ENCODE peak calls at places on chromosome 21, in nine cellular contexts. C is gastrocnemius medialis, J is NB4, R is IMR-90, W is HepG2, Y is heart left ventricle, V is sigmoid colon, K is endothelial cell of umbilical vein, O is ovary. I is an unnamed sample.

GRCh38 chr21:25300632-25301031 is 306.6 kb downstream of the MRPL39 start:
- DNase-seq in C (no peak), J (no peak), R (no peak), W (no peak), Y (no peak), V (no peak), K (no peak), O (no peak), I (no peak)

GRCh38 chr21:33071878-33072306 is 2.0 kb downstream of the OLIG1 start:
- DNase-seq in C (no peak), J (peak; percentile 68), R (peak; percentile 10), W (no peak), Y (no peak), V (no peak), K (peak; percentile 32), O (no peak), I (no peak)

GRCh38 chr21:34835526-34835925 is 166.7 kb downstream of the CLIC6 start:
- DNase-seq in C (peak; percentile 73), J (peak; percentile 97), R (no peak), W (peak; percentile 50), Y (no peak), V (peak; percentile 82), K (no peak), O (no peak), I (peak; percentile 61)

GRCh38 chr21:34614443-34614692 is 545 bp downstream of the RCAN1 start:
- DNase-seq in C (no peak), J (no peak), R (no peak), W (no peak), Y (no peak), V (no peak), K (no peak), O (no peak), I (no peak)

GRCh38 chr21:29360799-29361765 is 62.4 kb downstream of the BACH1 start:
- DNase-seq in C (no peak), J (peak; percentile 14), R (peak; percentile 40), W (no peak), Y (no peak), V (no peak), K (no peak), O (no peak), I (no peak)

GRCh38 chr21:25639167-25639921 is at the start of gene JAM2:
- DNase-seq in C (no peak), J (no peak), R (peak; percentile 29), W (no peak), Y (peak; percentile 76), V (peak; percentile 76), K (no peak), O (peak; percentile 64), I (peak; percentile 23)

GRCh38 chr21:16588433-16588860 is 858.7 kb downstream of the USP25 start:
- DNase-seq in C (peak; percentile 73), J (no peak), R (peak; percentile 84), W (no peak), Y (peak; percentile 64), V (peak; percentile 85), K (no peak), O (peak; percentile 74), I (peak; percentile 66)

GRCh38 chr21:35508389-35508888 is 459.3 kb upstream of the RUNX1 start:
- DNase-seq in C (peak; percentile 42), J (peak; percentile 98), R (peak; percentile 65), W (peak; percentile 72), Y (peak; percentile 75), V (peak; percentile 79), K (no peak), O (peak; percentile 32), I (no peak)

GRCh38 chr21:31255036-31255435 is 89.0 kb downstream of the TIAM1 start:
- DNase-seq in C (no peak), J (no peak), R (no peak), W (no peak), Y (no peak), V (no peak), K (no peak), O (no peak), I (no peak)

GRCh38 chr21:15060776-15061175 is 4.0 kb downstream of the NRIP1 start:
- DNase-seq in C (no peak), J (no peak), R (peak; percentile 51), W (no peak), Y (no peak), V (no peak), K (no peak), O (no peak), I (no peak)

GRCh38 chr21:15062566-15062965 is 2.2 kb downstream of the NRIP1 start:
- DNase-seq in C (no peak), J (no peak), R (no peak), W (no peak), Y (no peak), V (no peak), K (peak; percentile 51), O (no peak), I (no peak)

GRCh38 chr21:15063081-15063820 is 1.5 kb downstream of the NRIP1 start:
- DNase-seq in C (no peak), J (no peak), R (peak; percentile 18), W (peak; percentile 29), Y (no peak), V (no peak), K (peak; percentile 47), O (no peak), I (no peak)

GRCh38 chr21:15061284-15061683 is 3.5 kb downstream of the NRIP1 start:
- DNase-seq in C (no peak), J (no peak), R (no peak), W (no peak), Y (no peak), V (no peak), K (peak; percentile 26), O (no peak), I (no peak)

GRCh38 chr21:15061747-15062146 is 3.1 kb downstream of the NRIP1 start:
- DNase-seq in C (no peak), J (no peak), R (no peak), W (no peak), Y (no peak), V (no peak), K (peak; percentile 7), O (no peak), I (no peak)
- H3K4me3 ChIP-seq in C (peak overlapping the region; percentile 91), J (no peak overlapping the region), R (peak overlapping the region; percentile 99), W (peak overlapping the region; percentile 95), Y (no peak overlapping the region), V (no peak overlapping the region), K (no peak overlapping the region), O (no peak overlapping the region), I (no peak overlapping the region)

GRCh38 chr21:36610201-36610600 is 88.7 kb upstream of the SIM2 start:
- DNase-seq in C (no peak), J (no peak), R (peak; percentile 57), W (no peak), Y (no peak), V (no peak), K (peak; percentile 44), O (no peak), I (no peak)

GRCh38 chr21:36613554-36613953 is 85.4 kb upstream of the SIM2 start:
- DNase-seq in C (no peak), J (no peak), R (no peak), W (no peak), Y (no peak), V (no peak), K (no peak), O (no peak), I (no peak)

GRCh38 chr21:36609654-36610053 is 89.3 kb upstream of the SIM2 start:
- DNase-seq in C (no peak), J (no peak), R (no peak), W (no peak), Y (no peak), V (no peak), K (no peak), O (no peak), I (no peak)

GRCh38 chr21:36613064-36613463 is 85.9 kb upstream of the SIM2 start:
- DNase-seq in C (no peak), J (no peak), R (peak; percentile 79), W (peak; percentile 49), Y (no peak), V (no peak), K (no peak), O (no peak), I (no peak)

DNA sequence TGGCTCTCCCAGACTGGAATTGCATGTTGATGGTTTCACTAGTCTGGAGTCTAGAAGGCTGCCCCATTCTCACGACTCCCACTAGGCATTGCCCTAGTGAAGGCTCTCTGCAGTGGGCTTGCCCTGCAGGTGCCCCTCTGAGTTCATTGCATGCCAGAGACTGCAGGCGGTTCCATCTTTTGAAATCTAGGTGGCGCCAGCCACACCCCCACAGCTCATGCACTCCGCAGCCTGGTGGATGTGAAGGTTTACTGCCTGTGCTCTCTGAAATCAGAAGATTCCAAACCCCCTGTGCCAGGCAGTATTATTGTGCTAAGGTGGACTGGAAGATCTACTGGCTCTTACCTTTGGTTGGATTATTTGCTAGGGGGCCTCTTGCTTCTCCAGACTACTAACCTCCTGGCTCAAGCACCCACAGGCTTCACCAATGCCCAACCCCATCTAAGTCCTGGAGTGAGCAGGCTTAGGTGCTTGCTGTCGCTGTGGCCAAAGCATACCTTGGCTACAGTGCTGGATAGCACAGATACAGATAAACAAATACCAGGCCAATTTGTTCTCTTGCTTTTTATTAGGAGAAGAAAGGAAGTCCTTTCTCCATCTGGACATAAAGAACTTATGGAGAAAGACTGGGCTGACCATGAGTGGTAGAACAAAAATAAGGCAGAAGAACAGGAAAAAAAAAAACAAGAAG is 83.5 kb upstream of the SIM2 start:
- DNase-seq in C (no peak), J (no peak), R (no peak), W (peak; percentile 40), Y (no peak), V (no peak), K (no peak), O (no peak), I (no peak)
- TF ChIP-seq CTCF in C (no peak), J (no peak), R (peak; percentile 5), W (peak; percentile 47), Y (no peak), V (no peak), K (peak; percentile 37), O (no peak), I (no peak)

GRCh38 chr21:42923553-42924432 is 1.6 kb downstream of the ERVH48-1 start:
- DNase-seq in C (peak; percentile 64), J (peak; percentile 97), R (peak; percentile 86), W (peak; percentile 83), Y (no peak), V (peak; percentile 90), K (peak; percentile 78), O (peak; percentile 86), I (peak; percentile 74)

GRCh38 chr21:42924433-42924751 is 1.0 kb downstream of the ERVH48-1 start:
- DNase-seq in C (no peak), J (no peak), R (no peak), W (no peak), Y (no peak), V (no peak), K (no peak), O (no peak), I (no peak)

GRCh38 chr21:42922918-42923317 is 2.5 kb downstream of the ERVH48-1 start:
- DNase-seq in C (no peak), J (no peak), R (no peak), W (no peak), Y (no peak), V (no peak), K (no peak), O (no peak), I (no peak)

GRCh38 chr21:42925114-42925907 is at the start of gene ERVH48-1:
- DNase-seq in C (peak; percentile 8), J (peak; percentile 68), R (peak; percentile 11), W (no peak), Y (no peak), V (no peak), K (no peak), O (no peak), I (no peak)

GRCh38 chr21:42921912-42922311 is 3.5 kb downstream of the ERVH48-1 start:
- DNase-seq in C (no peak), J (no peak), R (no peak), W (no peak), Y (no peak), V (no peak), K (no peak), O (no peak), I (no peak)
- TF ChIP-seq POLR2A in C (no peak), J (no peak), R (no peak), W (no peak), Y (no peak), V (no peak), K (no peak), O (no peak), I (no peak)

GRCh38 chr21:44763050-44763378 is 38.6 kb downstream of the UBE2G2 start:
- DNase-seq in C (no peak), J (no peak), R (no peak), W (no peak), Y (no peak), V (no peak), K (no peak), O (no peak), I (no peak)
- H3K4me3 ChIP-seq in C (no peak overlapping the region), J (no peak overlapping the region), R (no peak overlapping the region), W (no peak overlapping the region), Y (no peak overlapping the region), V (no peak overlapping the region), K (no peak overlapping the region), O (no peak overlapping the region), I (no peak overlapping the region)

I was measured in breast epithelium.